ENCODE peak calls at places on chromosomes 12 and 14, in eight cellular contexts. A, Y, L, B, N, X, M and W are unnamed samples.

GRCh38 chr12:124884587-124885438 is 21.1 kb upstream of the SCARB1 start:
- DNase-seq in A (peak; percentile 56), Y (no peak), L (no peak), B (no peak), N (no peak), X (peak; percentile 76), M (no peak), W (no peak)

GRCh38 chr12:84689638-84690037 is 223.0 kb downstream of the SLC6A15 start:
- DNase-seq in A (peak; percentile 49), Y (no peak), L (no peak), B (no peak), N (no peak), X (peak; percentile 10), M (no peak), W (no peak)

GRCh38 chr12:108248011-108248410 is 91.1 kb downstream of the CMKLR1 start:
- DNase-seq in A (no peak), Y (no peak), L (no peak), B (no peak), N (no peak), X (no peak), M (no peak), W (no peak)

GRCh38 chr12:53217049-53217929 is 10.2 kb upstream of the ITGB7 start:
- DNase-seq in A (peak; percentile 82), Y (peak; percentile 35), L (peak; percentile 86), B (no peak), N (peak; percentile 84), X (peak; percentile 84), M (no peak), W (no peak)

GRCh38 chr12:97637770-97638169 is 175.2 kb downstream of the RMST start:
- DNase-seq in A (no peak), Y (no peak), L (no peak), B (no peak), N (no peak), X (no peak), M (no peak), W (no peak)

GRCh38 chr12:124829008-124829707 is 34.5 kb downstream of the SCARB1 start:
- DNase-seq in A (no peak), Y (peak; percentile 92), L (no peak), B (no peak), N (no peak), X (no peak), M (no peak), W (no peak)

GRCh38 chr14:25680934-25681333 is 631.0 kb upstream of the STXBP6 start:
- DNase-seq in A (no peak), Y (no peak), L (no peak), B (no peak), N (peak; percentile 20), X (no peak), M (no peak), W (no peak)

GRCh38 chr14:64303471-64303917 is 9.3 kb upstream of the ESR2 start:
- DNase-seq in A (no peak), Y (peak; percentile 75), L (no peak), B (no peak), N (no peak), X (no peak), M (no peak), W (no peak)

GRCh38 chr12:14850929-14851663 is 7.8 kb upstream of the ART4 start:
- DNase-seq in A (no peak), Y (no peak), L (no peak), B (no peak), N (no peak), X (no peak), M (no peak), W (peak; percentile 21)

GRCh38 chr12:97552410-97553050 is 89.9 kb downstream of the RMST start:
- DNase-seq in A (no peak), Y (no peak), L (no peak), B (no peak), N (no peak), X (no peak), M (no peak), W (no peak)

GRCh38 chr12:66898700-66899469 is 220.0 kb upstream of the GRIP1 start:
- DNase-seq in A (no peak), Y (no peak), L (no peak), B (no peak), N (no peak), X (no peak), M (no peak), W (no peak)

GRCh38 chr12:104749555-104749954 is 208.5 kb downstream of the SLC41A2 start:
- DNase-seq in A (no peak), Y (no peak), L (peak; percentile 47), B (no peak), N (no peak), X (no peak), M (no peak), W (no peak)

GRCh38 chr12:42485823-42486222 is 103.7 kb downstream of the PRICKLE1 start:
- DNase-seq in A (peak; percentile 62), Y (no peak), L (no peak), B (no peak), N (no peak), X (no peak), M (no peak), W (no peak)

GRCh38 chr12:85489194-85489593 is 209.2 kb downstream of the ALX1 start:
- DNase-seq in A (no peak), Y (no peak), L (no peak), B (no peak), N (no peak), X (no peak), M (no peak), W (no peak)

GRCh38 chr12:115872212-115872611 is 405.3 kb downstream of the MED13L start:
- DNase-seq in A (no peak), Y (no peak), L (no peak), B (no peak), N (no peak), X (no peak), M (no peak), W (no peak)

GRCh38 chr14:44912041-44912869 is 49.5 kb downstream of the KLHL28 start:
- DNase-seq in A (peak; percentile 31), Y (no peak), L (no peak), B (peak; percentile 18), N (no peak), X (no peak), M (no peak), W (no peak)

GRCh38 chr12:53603196-53603595 is 23.0 kb downstream of the ATF7 start:
- DNase-seq in A (no peak), Y (no peak), L (no peak), B (no peak), N (no peak), X (no peak), M (no peak), W (no peak)

GRCh38 chr12:128671528-128672042 is 152.2 kb downstream of the SLC15A4 start:
- DNase-seq in A (no peak), Y (no peak), L (no peak), B (no peak), N (no peak), X (no peak), M (no peak), W (no peak)
- TF ChIP-seq CTCF in A (no peak), Y (no peak), L (no peak), B (no peak), N (no peak), X (no peak), M (no peak), W (no peak)

DNA sequence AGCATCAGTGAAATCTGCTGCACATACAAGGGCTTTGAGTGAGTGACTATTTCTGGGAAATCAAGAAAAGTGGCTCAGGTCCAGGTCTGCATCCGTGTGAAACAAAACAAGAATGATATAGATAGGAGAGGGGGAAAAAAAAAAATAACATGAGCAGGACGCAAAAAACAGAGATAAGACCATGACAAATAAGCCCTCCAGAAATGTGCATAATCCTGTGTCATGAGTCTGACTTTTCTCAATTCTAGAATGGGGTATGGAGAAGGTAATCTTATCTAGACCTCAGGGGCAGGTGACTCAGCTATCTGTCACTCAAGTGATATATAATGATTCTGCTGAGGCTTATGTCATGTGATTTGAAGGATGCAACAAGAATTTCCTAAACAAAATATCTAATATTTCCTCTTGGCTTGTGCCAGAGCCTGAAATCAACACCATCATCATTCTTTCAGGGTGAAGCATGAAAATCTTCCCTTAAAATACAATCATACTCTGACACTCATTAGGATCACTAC is 250.0 kb downstream of the PHLDA1 start:
- DNase-seq in A (no peak), Y (peak; percentile 57), L (no peak), B (no peak), N (no peak), X (no peak), M (no peak), W (no peak)
- TF ChIP-seq CTCF in A (no peak), Y (no peak), L (no peak), B (no peak), N (no peak), X (no peak), M (no peak), W (no peak)

GRCh38 chr14:73342670-73343069 is 105.4 kb downstream of the PAPLN start:
- DNase-seq in A (no peak), Y (no peak), L (no peak), B (no peak), N (no peak), X (no peak), M (no peak), W (no peak)
- TF ChIP-seq CTCF in A (no peak), Y (no peak), L (no peak), B (no peak), N (no peak), X (no peak), M (no peak), W (no peak)

GRCh38 chr12:89019439-89020120 is 332.7 kb downstream of the DUSP6 start:
- DNase-seq in A (peak; percentile 82), Y (peak; percentile 91), L (peak; percentile 84), B (peak; percentile 77), N (peak; percentile 51), X (peak; percentile 92), M (peak; percentile 17), W (peak; percentile 78)

GRCh38 chr12:89020121-89020480 is 332.2 kb downstream of the DUSP6 start:
- DNase-seq in A (no peak), Y (no peak), L (no peak), B (no peak), N (no peak), X (no peak), M (no peak), W (no peak)

GRCh38 chr12:89020689-89021088 is 331.6 kb downstream of the DUSP6 start:
- DNase-seq in A (no peak), Y (no peak), L (no peak), B (no peak), N (no peak), X (no peak), M (no peak), W (no peak)

GRCh38 chr12:89015419-89015818 is 336.9 kb downstream of the DUSP6 start:
- DNase-seq in A (no peak), Y (no peak), L (no peak), B (no peak), N (no peak), X (no peak), M (no peak), W (no peak)

GRCh38 chr12:89016970-89017778 is 335.1 kb downstream of the DUSP6 start:
- DNase-seq in A (peak; percentile 11), Y (peak; percentile 86), L (peak; percentile 41), B (no peak), N (no peak), X (peak; percentile 80), M (no peak), W (peak; percentile 53)
- TF ChIP-seq CTCF in A (peak; percentile 51), Y (peak; percentile 76), L (peak; percentile 69), B (peak; percentile 63), N (peak; percentile 74), X (peak; percentile 55), M (peak; percentile 74), W (peak; percentile 90)

GRCh38 chr12:2751686-2752085 is 43.1 kb upstream of the FKBP4 start:
- DNase-seq in A (no peak), Y (no peak), L (no peak), B (no peak), N (no peak), X (no peak), M (no peak), W (no peak)
- TF ChIP-seq CTCF in A (no peak), Y (no peak), L (no peak), B (no peak), N (no peak), X (no peak), M (no peak), W (no peak)